ENCODE peak calls at places on chromosomes 6 and 20, in nine cellular contexts. G is Panc1, O is brain microvascular endothelial cell, C is transverse colon, H is epithelial cell of proximal tubule, L is upper lobe of right lung, M is AG04450, F is fibroblast of lung, I is endothelial cell of umbilical vein. B is an unnamed sample.

GRCh38 chr6:10418862-10419748 is 4.2 kb upstream of the TFAP2A start:
- DNase-seq in C (no peak), M (no peak), G (no peak), L (peak; percentile 65), F (peak; percentile 65), I (no peak), H (no peak), O (no peak), B (no peak)

GRCh38 chr6:37251211-37251610 is 6.4 kb upstream of the TBC1D22B start:
- DNase-seq in G (no peak), L (no peak), I (peak; percentile 59), O (no peak), F (peak; percentile 47), C (no peak), M (no peak), H (no peak), B (no peak)

GRCh38 chr20:63810730-63811490 is 20.2 kb downstream of the ZBTB46 start:
- DNase-seq in C (no peak), I (no peak), H (no peak), G (no peak), O (no peak), L (no peak), F (no peak), M (no peak), B (no peak)

GRCh38 chr20:58407966-58408557 is 19.0 kb downstream of the VAPB start:
- DNase-seq in M (no peak), G (no peak), H (no peak), I (no peak), O (no peak), L (no peak), F (no peak), C (no peak), B (no peak)

GRCh38 chr6:111585241-111585968 is 20.3 kb downstream of the TRAF3IP2 start:
- DNase-seq in F (peak; percentile 49), I (no peak), L (no peak), H (no peak), O (no peak), C (no peak), M (no peak), G (no peak), B (no peak)

GRCh38 chr20:41171736-41172295 is 34.5 kb downstream of the PLCG1 start:
- DNase-seq in F (no peak), O (no peak), L (peak; percentile 42), G (no peak), I (no peak), C (peak; percentile 4), M (no peak), H (no peak), B (no peak)

GRCh38 chr20:6074145-6074561 is 20.3 kb upstream of the LRRN4 start:
- DNase-seq in M (no peak), G (no peak), C (no peak), H (no peak), I (no peak), F (no peak), O (no peak), L (no peak), B (no peak)

GRCh38 chr6:37077459-37078296 is 72.2 kb downstream of the FGD2 start:
- DNase-seq in L (peak; percentile 80), F (peak; percentile 93), H (no peak), O (peak; percentile 54), M (peak; percentile 94), I (no peak), G (no peak), C (peak; percentile 64), B (no peak)

GRCh38 chr6:45703041-45703739 is 312.5 kb downstream of the CLIC5 start:
- DNase-seq in M (peak; percentile 15), L (no peak), O (no peak), C (no peak), F (peak; percentile 78), H (peak; percentile 55), I (no peak), G (no peak), B (peak; percentile 22)

GRCh38 chr20:49287555-49288249 is 9.8 kb upstream of the ZNFX1 start:
- DNase-seq in M (no peak), L (no peak), I (peak; percentile 48), C (no peak), O (no peak), H (no peak), F (peak; percentile 82), G (no peak), B (no peak)

GRCh38 chr6:16179970-16180431 is 51.1 kb downstream of the MYLIP start:
- DNase-seq in L (no peak), F (no peak), O (no peak), C (no peak), G (no peak), I (no peak), H (no peak), M (no peak), B (no peak)

GRCh38 chr6:162058281-162058875 is 669.2 kb downstream of the PRKN start:
- DNase-seq in H (peak; percentile 99), I (no peak), M (no peak), G (no peak), L (no peak), C (no peak), O (no peak), F (peak; percentile 72), B (no peak)

GRCh38 chr20:24458441-24458840 is 11.0 kb upstream of the SYNDIG1 start:
- DNase-seq in L (no peak), H (no peak), O (no peak), M (no peak), F (no peak), C (no peak), G (no peak), I (no peak), B (no peak)

GRCh38 chr20:56579261-56579660 is 46.2 kb downstream of the FAM209B start:
- DNase-seq in M (no peak), H (no peak), G (no peak), O (no peak), C (peak; percentile 51), F (no peak), L (no peak), I (no peak), B (no peak)

GRCh38 chr6:32941412-32941784 is 570 bp upstream of the HLA-DMB start:
- DNase-seq in G (no peak), F (no peak), L (no peak), I (peak; percentile 68), O (no peak), M (no peak), C (peak; percentile 32), H (peak; percentile 89), B (no peak)
- TF ChIP-seq CTCF in G (no peak), F (no peak), L (no peak), I (no peak), O (no peak), M (no peak), C (no peak), H (no peak), B (no peak)

GRCh38 chr6:106662458-106662857 is 33.1 kb downstream of the QRSL1 start:
- DNase-seq in C (no peak), F (no peak), H (no peak), G (no peak), O (no peak), L (no peak), I (no peak), M (no peak), B (no peak)

GRCh38 chr6:106670236-106670635 is 40.9 kb downstream of the QRSL1 start:
- DNase-seq in I (no peak), L (no peak), G (no peak), O (no peak), M (no peak), H (no peak), C (no peak), F (no peak), B (no peak)

GRCh38 chr6:106666290-106667021 is 37.1 kb downstream of the QRSL1 start:
- DNase-seq in M (no peak), L (no peak), H (no peak), C (peak; percentile 20), I (no peak), O (no peak), G (no peak), F (no peak), B (no peak)

GRCh38 chr6:106671651-106672050 is 42.3 kb downstream of the QRSL1 start:
- DNase-seq in M (no peak), H (no peak), O (no peak), L (no peak), F (no peak), C (no peak), G (no peak), I (no peak), B (no peak)

GRCh38 chr6:106667022-106667402 is 37.6 kb downstream of the QRSL1 start:
- DNase-seq in I (no peak), M (no peak), G (no peak), L (no peak), C (no peak), F (no peak), O (no peak), H (no peak), B (no peak)
- H3K4me3 ChIP-seq in I (no peak overlapping the region), M (no peak overlapping the region), G (no peak overlapping the region), L (no peak overlapping the region), C (no peak overlapping the region), F (no peak overlapping the region), O (no peak overlapping the region), H (no peak overlapping the region), B (no peak overlapping the region)

DNA sequence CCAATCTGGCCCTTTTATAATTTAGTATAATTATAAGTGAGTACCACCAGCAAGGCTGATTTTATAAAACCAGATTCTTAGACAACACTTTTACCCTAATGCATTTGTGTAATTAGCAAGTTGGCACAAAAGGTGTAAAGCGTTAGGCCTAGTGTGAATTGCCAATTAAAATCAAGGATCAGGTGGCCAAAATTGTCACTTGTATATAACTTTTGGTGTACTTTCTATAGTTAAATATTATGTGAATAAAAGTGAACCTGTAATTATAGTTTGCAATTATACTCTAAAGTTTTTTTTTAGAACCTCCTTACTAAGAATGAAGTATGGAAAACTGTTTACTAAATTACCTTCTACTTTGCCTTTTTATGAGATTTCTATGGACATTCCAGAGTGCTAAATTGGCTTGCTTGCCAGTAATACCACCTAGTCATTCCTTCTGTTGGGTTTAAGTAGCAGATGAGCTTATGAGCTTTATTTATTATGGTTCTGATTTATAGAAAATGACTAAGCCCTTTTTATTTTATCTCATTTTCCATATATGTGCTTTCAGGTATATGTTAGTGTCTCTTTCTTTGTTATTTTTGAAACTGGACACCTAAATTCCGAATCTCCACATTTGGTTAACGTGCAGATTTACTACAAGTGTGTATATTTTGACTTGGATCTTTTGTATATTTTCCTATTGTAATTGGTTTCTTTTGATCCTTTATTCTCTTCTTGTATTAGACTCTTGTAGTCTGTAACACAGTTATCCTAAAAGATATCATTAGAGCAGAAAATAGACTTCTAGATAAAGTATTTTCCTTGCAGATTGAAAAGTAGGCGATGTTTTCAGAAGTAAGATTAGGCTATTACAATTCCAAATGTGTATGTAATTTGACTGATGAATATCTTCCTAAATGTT is 3.9 kb downstream of the STXBP5 start:
- DNase-seq in M (no peak), O (no peak), F (no peak), C (no peak), L (no peak), H (no peak), I (no peak), G (no peak), B (peak; percentile 32)
- TF ChIP-seq CTCF in M (no peak), O (no peak), F (no peak), C (no peak), L (no peak), H (no peak), I (no peak), G (no peak), B (no peak)

DNA sequence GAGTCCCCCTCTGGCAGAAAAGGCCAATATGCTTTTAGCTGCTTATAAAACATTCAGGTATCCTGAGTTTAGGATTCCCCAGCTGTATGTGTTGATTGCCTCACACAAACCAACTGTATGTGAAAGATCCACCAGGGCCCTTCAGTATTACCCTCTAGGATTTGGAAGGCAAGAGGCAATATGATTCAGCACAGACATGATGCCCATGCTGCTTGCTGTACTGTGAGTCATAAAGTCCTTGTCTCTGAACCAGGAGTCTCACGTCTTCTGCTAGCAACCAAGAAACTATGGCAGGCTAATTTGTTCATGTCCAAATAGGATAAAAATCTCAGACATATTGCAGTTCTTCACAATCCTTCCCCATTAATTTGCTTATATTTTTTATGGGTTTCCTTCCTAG is 789.2 kb upstream of the SLC35B3 start:
- DNase-seq in H (no peak), M (no peak), C (no peak), L (no peak), G (no peak), O (no peak), I (no peak), F (peak; percentile 54), B (no peak)
- H3K4me3 ChIP-seq in H (no peak overlapping the region), M (no peak overlapping the region), C (no peak overlapping the region), L (no peak overlapping the region), G (no peak overlapping the region), O (no peak overlapping the region), I (no peak overlapping the region), F (no peak overlapping the region), B (no peak overlapping the region)

B was measured in retinal pigment epithelial cell.